ENCODE peak calls at places on chromosomes 2 and 18, in eight cellular contexts. M is mesendoderm; I is naive thymus-derived CD4-positive, alpha-beta T cell; H is psoas muscle; S is upper lobe of right lung; G is lower lobe of right lung; B is heart right ventricle; D is uterus. Q is an unnamed sample. For H3K4me1, the result is how much of the 10 kb centered on the place peaks cover.

GRCh38 chr2:118678985-118679384 is 168.5 kb downstream of the EN1 start:
- DNase-seq in M (no peak), I (no peak), H (no peak), S (no peak), G (no peak), B (no peak), D (no peak), Q (no peak)

GRCh38 chr2:219309278-219309677 is at the start of gene PTPRN:
- DNase-seq in M (peak), I (no peak), H (no peak), S (peak), G (no peak), B (no peak), D (no peak), Q (no peak)

GRCh38 chr18:8816233-8816632 is 110.9 kb downstream of the MTCL1 start:
- DNase-seq in M (peak), I (no peak), H (no peak), S (no peak), G (no peak), B (no peak), D (no peak), Q (no peak)

GRCh38 chr18:2641638-2642037 is 13.9 kb upstream of the SMCHD1 start:
- DNase-seq in M (no peak), I (peak), H (no peak), S (no peak), G (no peak), B (no peak), D (no peak), Q (no peak)

GRCh38 chr2:149132303-149132702 is 93.8 kb downstream of the LYPD6B start:
- DNase-seq in M (no peak), I (no peak), H (no peak), S (no peak), G (no peak), B (no peak), D (no peak), Q (no peak)

GRCh38 chr18:63111549-63112402 is 207.8 kb downstream of the BCL2 start:
- DNase-seq in M (no peak), I (no peak), H (no peak), S (no peak), G (no peak), B (peak), D (no peak), Q (no peak)

GRCh38 chr2:3222636-3223035 is 155.0 kb downstream of the EIPR1 start:
- DNase-seq in M (peak), I (no peak), H (no peak), S (no peak), G (no peak), B (no peak), D (no peak), Q (no peak)

GRCh38 chr18:23229472-23229871 is 94.2 kb downstream of the CABLES1 start:
- DNase-seq in M (no peak), I (no peak), H (no peak), S (no peak), G (no peak), B (no peak), D (no peak), Q (no peak)

GRCh38 chr18:58359226-58360019 is 269.5 kb downstream of the ALPK2 start:
- DNase-seq in M (no peak), I (no peak), H (no peak), S (no peak), G (no peak), B (no peak), D (no peak), Q (no peak)

GRCh38 chr18:8794133-8794986 is 89.0 kb downstream of the MTCL1 start:
- DNase-seq in M (peak), I (no peak), H (no peak), S (no peak), G (no peak), B (no peak), D (no peak), Q (no peak)

GRCh38 chr18:48574667-48575300 is 36.0 kb downstream of the CTIF start:
- DNase-seq in M (no peak), I (no peak), H (no peak), S (no peak), G (no peak), B (no peak), D (no peak), Q (no peak)

GRCh38 chr2:158060862-158061435 is 40.7 kb upstream of the UPP2 start:
- DNase-seq in M (peak), I (no peak), H (no peak), S (no peak), G (no peak), B (no peak), D (no peak), Q (no peak)

GRCh38 chr2:190679813-190680591 is 31.1 kb downstream of the NAB1 start:
- DNase-seq in M (peak), I (peak), H (peak), S (peak), G (peak), B (no peak), D (peak), Q (no peak)

GRCh38 chr2:11669454-11670291 is at the start of gene NTSR2:
- DNase-seq in M (peak), I (peak), H (peak), S (peak), G (peak), B (peak), D (peak), Q (no peak)

GRCh38 chr2:7015007-7015950 is 98.1 kb downstream of the RNF144A start:
- DNase-seq in M (no peak), I (no peak), H (no peak), S (no peak), G (no peak), B (no peak), D (no peak), Q (no peak)

GRCh38 chr2:12513339-12513738 is 203.4 kb upstream of the TRIB2 start:
- DNase-seq in M (no peak), I (no peak), H (no peak), S (no peak), G (no peak), B (no peak), D (no peak), Q (no peak)

GRCh38 chr2:132943829-132944228 is 273.8 kb upstream of the LYPD1 start:
- DNase-seq in M (no peak), I (no peak), H (no peak), S (no peak), G (no peak), B (no peak), D (no peak), Q (no peak)

GRCh38 chr2:207528980-207529329 is 807 bp upstream of the CREB1 start:
- DNase-seq in M (peak), I (peak), H (no peak), S (no peak), G (no peak), B (peak), D (peak), Q (no peak)

GRCh38 chr2:130388221-130388907 is 32.5 kb downstream of the PTPN18 start:
- DNase-seq in M (no peak), I (no peak), H (no peak), S (no peak), G (no peak), B (no peak), D (no peak), Q (no peak)
- H3K27ac ChIP-seq in M (no peak), I (no peak), H (no peak), S (no peak), G (no peak), B (peak), D (no peak), Q (no peak)

DNA sequence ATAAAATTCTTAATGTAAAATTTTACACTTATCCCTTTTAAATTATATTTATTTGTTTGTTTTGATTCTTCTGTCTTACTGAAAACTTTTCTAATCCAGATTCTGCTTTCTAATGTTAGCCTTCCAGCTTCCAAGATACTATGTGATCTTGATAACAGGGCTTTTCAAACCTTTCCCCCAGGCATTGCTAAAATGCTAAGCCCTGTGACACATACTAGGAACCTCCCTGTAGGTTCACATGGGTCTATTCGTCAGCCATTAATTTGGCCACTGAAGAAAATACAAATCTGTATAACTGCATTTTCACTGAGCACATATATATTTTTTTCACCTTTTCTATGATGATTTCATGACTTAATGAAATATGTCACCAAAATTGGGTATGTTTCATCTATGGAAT is 92.8 kb upstream of the MAP4K3 start:
- DNase-seq in M (no peak), I (no peak), H (no peak), S (no peak), G (no peak), B (no peak), D (no peak), Q (no peak)
- H3K4me1 ChIP-seq in M (under half), I (under half), H (under half), S (under half), G (under half), B (under half), D (under half), Q (under half)

DNA sequence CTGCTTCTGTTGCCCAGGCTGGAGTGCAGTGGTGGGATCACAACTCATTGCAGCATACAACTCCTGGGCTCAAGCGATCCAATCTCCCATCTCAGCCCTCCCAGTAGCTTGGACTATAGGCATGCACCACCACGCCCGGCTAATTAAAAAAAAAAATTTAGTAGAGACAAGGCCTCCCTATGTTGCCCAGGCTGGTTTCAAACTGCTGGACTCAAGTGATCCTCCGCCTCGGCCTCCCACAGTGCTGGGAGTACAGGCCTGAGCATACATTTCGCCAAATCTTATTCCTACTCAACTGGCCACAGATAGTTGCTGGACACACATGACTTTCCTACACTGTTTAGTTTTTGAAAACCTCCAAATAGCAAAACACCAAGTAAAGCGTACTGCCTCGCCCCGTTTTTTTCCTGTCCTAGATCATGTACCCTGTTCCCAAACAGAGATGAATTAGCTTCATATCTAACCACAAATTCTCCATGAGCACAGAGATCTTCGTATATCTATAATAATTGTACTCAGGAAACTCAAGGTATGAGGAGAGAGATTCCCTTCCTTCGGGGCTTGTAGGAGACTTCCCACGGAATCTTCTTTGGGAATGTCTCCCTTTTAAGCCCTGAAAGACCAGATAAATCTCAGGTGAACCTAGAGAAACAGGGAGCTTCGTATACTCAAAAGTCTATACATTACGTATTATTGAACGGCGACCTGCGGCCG is 598 bp upstream of the C2orf69 start:
- DNase-seq in M (no peak), I (no peak), H (no peak), S (no peak), G (no peak), B (no peak), D (no peak), Q (no peak)
- H3K27ac ChIP-seq in M (no peak), I (peak), H (peak), S (peak), G (peak), B (no peak), D (peak), Q (peak)

GRCh38 chr2:39403311-39403710 is 33.8 kb downstream of the MAP4K3 start:
- DNase-seq in M (peak), I (no peak), H (no peak), S (no peak), G (no peak), B (no peak), D (no peak), Q (no peak)
- H3K4me1 ChIP-seq in M (under half), I (under half), H (half or more), S (half or more), G (half or more), B (under half), D (under half), Q (under half)